ENCODE peak calls at places on chromosomes 16 and 17, in six cellular contexts. S is ascending aorta, B is Peyer's patch, O is stomach, H is PC-3, X is AG04450. N is an unnamed sample.

GRCh38 chr17:75550139-75550465 is 24.6 kb downstream of the LLGL2 start:
- DNase-seq in S (no peak), B (no peak), O (no peak), H (no peak), X (no peak), N (no peak)

GRCh38 chr16:72467157-72467759 is 295.3 kb upstream of the PMFBP1 start:
- DNase-seq in S (no peak), B (no peak), O (no peak), H (peak), X (peak), N (no peak)

GRCh38 chr17:40556884-40557414 is 8.3 kb downstream of the CCR7 start:
- DNase-seq in S (peak), B (no peak), O (peak), H (no peak), X (no peak), N (no peak)

GRCh38 chr17:75645889-75646625 is 12.8 kb downstream of the SMIM5 start:
- DNase-seq in S (no peak), B (no peak), O (peak), H (peak), X (no peak), N (peak)

GRCh38 chr16:68300736-68301459 is 9.8 kb downstream of the SLC7A6OS start:
- DNase-seq in S (no peak), B (no peak), O (no peak), H (no peak), X (no peak), N (no peak)

GRCh38 chr16:81623365-81624102 is 155.6 kb upstream of the PLCG2 start:
- DNase-seq in S (no peak), B (peak), O (peak), H (peak), X (no peak), N (no peak)

GRCh38 chr16:87936375-87937230 is at the start of gene CA5A:
- DNase-seq in S (no peak), B (no peak), O (no peak), H (no peak), X (no peak), N (no peak)

GRCh38 chr17:49952912-49953497 is 16.0 kb upstream of the DLX4 start:
- DNase-seq in S (no peak), B (no peak), O (no peak), H (peak), X (no peak), N (no peak)

DNA sequence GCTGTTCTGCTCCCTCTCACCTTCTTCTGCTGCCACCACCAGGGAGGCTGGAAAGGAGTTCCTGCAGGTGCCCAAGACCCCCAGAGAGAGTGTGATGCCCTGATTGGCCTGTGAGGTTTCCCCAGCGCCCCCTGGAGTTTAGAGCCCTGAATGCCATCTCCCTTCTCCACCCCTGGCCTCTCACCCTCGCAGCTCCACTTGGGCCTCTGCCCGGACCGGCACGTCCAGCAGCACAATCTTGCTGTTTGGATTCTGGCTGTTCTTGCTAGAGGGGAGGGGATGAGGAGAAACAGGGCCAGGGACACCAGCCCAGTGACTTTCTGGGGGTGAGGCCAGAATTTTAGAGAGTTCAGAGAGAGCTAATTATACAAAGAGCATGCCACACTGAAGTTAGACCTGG is 12.5 kb upstream of the FAM171A2 start:
- DNase-seq in S (no peak), B (no peak), O (no peak), H (peak), X (no peak), N (no peak)
- H3K4me3 ChIP-seq in S (no peak), B (no peak), O (no peak), H (no peak), X (no peak), N (no peak)

GRCh38 chr16:29995330-29995910 is at the start of gene HIRIP3:
- DNase-seq in S (peak), B (peak), O (peak), H (peak), X (peak), N (peak)

GRCh38 chr16:29993903-29994612 is 1.4 kb downstream of the HIRIP3 start:
- DNase-seq in S (no peak), B (no peak), O (no peak), H (no peak), X (no peak), N (no peak)

GRCh38 chr16:29995911-29996772 is at the start of gene INO80E:
- DNase-seq in S (peak), B (peak), O (peak), H (peak), X (peak), N (peak)

GRCh38 chr16:29994613-29995329 is 646 bp downstream of the HIRIP3 start:
- DNase-seq in S (no peak), B (peak), O (peak), H (peak), X (no peak), N (peak)

GRCh38 chr16:29996773-29997250 is 771 bp downstream of the INO80E start:
- DNase-seq in S (no peak), B (no peak), O (no peak), H (no peak), X (no peak), N (no peak)
- H3K27ac ChIP-seq in S (peak), B (peak), O (peak), H (no peak), X (no peak), N (peak)

DNA sequence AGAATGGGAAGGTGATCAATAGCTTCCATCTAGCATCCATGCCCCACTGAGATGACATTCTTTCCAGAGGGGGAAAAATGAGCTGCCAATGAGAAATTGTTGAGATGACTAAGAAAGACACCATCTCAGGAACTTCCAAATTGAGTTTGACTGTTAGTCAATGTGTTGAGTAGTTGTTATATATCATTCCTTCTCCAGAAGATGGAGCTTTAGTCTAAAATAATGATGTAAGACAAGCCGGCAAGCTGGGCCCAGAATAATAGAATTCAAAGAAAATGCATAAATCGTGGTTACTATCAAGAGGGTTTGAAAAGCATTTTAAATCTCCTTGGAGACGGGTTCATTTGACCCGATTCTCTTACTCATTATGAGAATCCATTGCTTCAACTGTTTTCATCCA is 71.0 kb upstream of the ATF7IP2 start:
- DNase-seq in S (no peak), B (no peak), O (no peak), H (peak), X (no peak), N (no peak)
- TF ChIP-seq CTCF in S (peak), B (peak), O (no peak), H (peak), X (no peak), N (no peak)

DNA sequence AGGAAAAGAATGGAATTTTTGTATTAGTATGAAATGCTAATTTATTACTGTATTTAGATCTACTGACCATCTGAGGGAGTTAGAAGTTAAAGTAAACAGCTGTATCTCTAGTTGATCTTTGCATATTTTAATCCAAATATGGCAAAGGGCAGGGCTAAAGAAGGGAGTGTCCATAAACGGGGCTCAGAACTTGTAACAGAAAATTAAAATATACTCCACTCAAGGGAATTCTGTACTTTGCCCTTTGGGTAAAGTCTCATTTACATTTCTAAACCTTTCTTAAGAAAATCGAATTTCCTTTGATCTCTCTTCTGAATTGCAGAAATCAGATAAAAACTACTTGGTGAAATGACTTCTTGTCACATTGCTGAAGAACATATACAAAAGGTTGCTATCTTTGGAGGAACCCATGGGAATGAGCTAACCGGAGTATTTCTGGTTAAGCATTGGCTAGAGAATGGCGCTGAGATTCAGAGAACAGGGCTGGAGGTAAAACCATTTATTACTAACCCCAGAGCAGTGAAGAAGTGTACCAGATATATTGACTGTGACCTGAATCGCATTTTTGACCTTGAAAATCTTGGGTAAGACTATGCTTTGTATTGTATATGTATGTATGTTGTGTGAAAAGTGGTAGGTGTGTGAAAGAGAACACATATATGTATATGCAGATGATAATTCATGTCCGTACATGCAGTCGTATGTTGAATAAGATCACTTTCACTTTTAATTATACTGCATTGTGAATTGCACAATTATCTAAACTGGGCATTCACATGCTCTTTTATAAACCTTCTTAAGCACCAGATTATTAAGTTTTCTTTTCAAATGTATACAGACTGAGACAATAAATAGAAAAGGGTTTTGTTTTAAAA is at the start of gene ASPA:
- DNase-seq in S (no peak), B (no peak), O (no peak), H (no peak), X (no peak), N (no peak)
- H3K4me3 ChIP-seq in S (peak), B (peak), O (peak), H (no peak), X (peak), N (peak)

GRCh38 chr16:86632206-86632605 is 53.9 kb downstream of the FOXL1 start:
- DNase-seq in S (no peak), B (no peak), O (no peak), H (peak), X (no peak), N (no peak)
- H3K27ac ChIP-seq in S (no peak), B (no peak), O (no peak), H (peak), X (no peak), N (no peak)

GRCh38 chr16:24699151-24699723 is 30.2 kb upstream of the TNRC6A start:
- DNase-seq in S (no peak), B (no peak), O (no peak), H (no peak), X (no peak), N (no peak)

GRCh38 chr16:24696699-24697098 is 32.8 kb upstream of the TNRC6A start:
- DNase-seq in S (no peak), B (no peak), O (no peak), H (no peak), X (no peak), N (no peak)

GRCh38 chr16:24698314-24698713 is 31.1 kb upstream of the TNRC6A start:
- DNase-seq in S (no peak), B (no peak), O (no peak), H (no peak), X (no peak), N (no peak)

GRCh38 chr16:24701521-24701951 is 27.9 kb upstream of the TNRC6A start:
- DNase-seq in S (no peak), B (no peak), O (no peak), H (peak), X (no peak), N (peak)

GRCh38 chr16:24700549-24701392 is 28.7 kb upstream of the TNRC6A start:
- DNase-seq in S (peak), B (peak), O (peak), H (peak), X (peak), N (peak)
- TF ChIP-seq CTCF in S (peak), B (no peak), O (no peak), H (peak), X (peak), N (peak)

DNA sequence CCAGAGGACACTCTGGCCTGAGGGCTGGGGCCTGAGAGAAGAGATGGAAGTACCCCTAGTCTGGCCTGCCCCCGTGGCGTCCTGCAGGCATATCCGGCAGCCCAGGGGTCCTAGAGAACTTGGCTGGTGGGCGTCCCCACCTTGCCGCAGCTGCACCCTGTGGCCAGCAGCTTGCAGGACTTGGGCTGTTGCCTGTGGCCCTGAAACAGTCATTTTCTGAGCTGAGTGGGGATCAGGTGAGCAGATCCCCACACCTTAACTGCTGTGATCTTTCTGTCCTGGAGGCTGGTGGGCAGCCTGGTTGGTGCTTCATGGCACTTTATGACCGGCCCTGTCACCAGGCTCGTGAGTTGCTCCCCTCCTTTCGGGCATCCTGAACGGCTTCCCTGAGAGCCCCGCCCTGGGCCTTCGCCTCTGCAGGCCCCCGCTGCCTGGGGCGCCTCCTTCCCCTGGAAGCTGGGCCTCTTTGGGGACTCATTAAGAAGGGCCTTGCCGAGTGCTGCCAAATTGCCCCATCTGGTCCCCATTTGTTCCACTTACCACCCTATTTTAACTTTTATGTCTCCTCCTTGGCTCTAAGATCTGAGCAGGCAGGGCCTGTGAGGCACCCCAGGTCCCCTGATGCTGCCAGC is 298.7 kb downstream of the SEC14L1 start:
- DNase-seq in S (no peak), B (no peak), O (no peak), H (no peak), X (no peak), N (no peak)
- H3K4me3 ChIP-seq in S (no peak), B (no peak), O (no peak), H (no peak), X (no peak), N (no peak)

DNA sequence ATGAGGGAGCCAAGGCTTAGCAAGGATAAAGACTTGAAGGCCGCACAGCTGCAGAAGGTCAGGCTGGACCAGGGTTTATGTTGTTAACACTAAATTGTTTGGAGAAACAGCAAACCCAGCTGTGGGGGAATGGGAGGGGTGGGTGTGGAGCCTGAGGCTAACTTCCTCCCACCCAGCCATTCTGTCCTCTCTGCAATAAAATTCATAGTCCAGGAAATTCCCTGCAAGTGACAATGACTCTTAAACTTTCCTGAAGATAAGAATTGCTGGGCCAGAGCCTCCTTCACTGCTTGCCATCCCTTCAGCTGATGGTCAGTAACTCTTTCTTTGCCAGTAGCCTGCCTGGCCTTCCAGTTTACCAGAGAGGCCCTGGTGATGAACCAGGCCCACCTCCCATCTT is 19.4 kb upstream of the ATP5MC1 start:
- DNase-seq in S (no peak), B (no peak), O (no peak), H (no peak), X (peak), N (no peak)
- H3K27ac ChIP-seq in S (no peak), B (peak), O (peak), H (no peak), X (no peak), N (peak)

N was measured in uterus.